ENCODE peak calls at places on chromosomes 11 and 22, in five cellular contexts. S, O, D, P and A are unnamed samples.

GRCh38 chr11:132840220-132840619 is 692.1 kb downstream of the OPCML start:
- DNase-seq in P (no peak), S (no peak), D (no peak), O (no peak), A (no peak)

GRCh38 chr22:36331912-36332622 is 55.7 kb downstream of the MYH9 start:
- DNase-seq in D (no peak), O (peak), S (no peak), P (peak), A (peak)

GRCh38 chr11:66457826-66458225 is 8.9 kb upstream of the PELI3 start:
- DNase-seq in O (no peak), D (no peak), P (no peak), S (no peak), A (no peak)

GRCh38 chr11:12088047-12088481 is 22.3 kb upstream of the MICAL2 start:
- DNase-seq in D (no peak), O (no peak), P (no peak), S (no peak), A (peak)

GRCh38 chr11:119169272-119169719 is 771 bp downstream of the NLRX1 start:
- DNase-seq in O (peak), D (no peak), P (peak), S (no peak), A (peak)

GRCh38 chr22:38462960-38463784 is 4.7 kb upstream of the KDELR3 start:
- DNase-seq in O (peak), S (no peak), D (no peak), P (no peak), A (no peak)

GRCh38 chr11:73225851-73226250 is 7.8 kb downstream of the P2RY2 start:
- DNase-seq in O (no peak), D (no peak), S (no peak), P (no peak), A (no peak)

GRCh38 chr22:44645083-44645482 is 56.9 kb upstream of the PRR5 start:
- DNase-seq in S (no peak), P (no peak), O (no peak), D (no peak), A (no peak)

GRCh38 chr22:48301908-48302307 is 1525.8 kb downstream of the BRD1 start:
- DNase-seq in S (no peak), D (no peak), O (no peak), P (no peak), A (no peak)

GRCh38 chr22:21026783-21027692 is 5.3 kb downstream of the SLC7A4 start:
- DNase-seq in P (no peak), O (no peak), S (peak), D (no peak), A (no peak)

GRCh38 chr11:131690776-131691557 is 320.6 kb downstream of the NTM start:
- DNase-seq in S (no peak), P (peak), D (no peak), O (no peak), A (no peak)

GRCh38 chr11:48108231-48109045 is 108.2 kb upstream of the OR4B1 start:
- DNase-seq in S (no peak), P (no peak), D (no peak), O (no peak), A (no peak)

GRCh38 chr11:110711776-110712642 is at the start of gene ARHGAP20:
- DNase-seq in P (peak), S (no peak), D (peak), O (peak), A (peak)

GRCh38 chr22:17896552-17896951 is 122.3 kb upstream of the BID start:
- DNase-seq in D (no peak), P (no peak), O (no peak), S (no peak), A (no peak)
- TF ChIP-seq CTCF in D (peak), P (no peak), O (no peak), S (peak), A (no peak)

GRCh38 chr22:22802346-22802970 is 85.2 kb upstream of the IGLL5 start:
- DNase-seq in D (no peak), O (peak), P (peak), S (no peak), A (peak)
- TF ChIP-seq CTCF in D (peak), O (peak), P (peak), S (no peak), A (peak)

GRCh38 chr11:46900091-46900746 is 18.1 kb downstream of the LRP4 start:
- DNase-seq in P (no peak), D (no peak), O (no peak), S (no peak), A (no peak)
- TF ChIP-seq CTCF in P (no peak), D (no peak), O (no peak), S (no peak), A (no peak)

GRCh38 chr22:40928657-40929056 is 22.5 kb upstream of the RBX1 start:
- DNase-seq in O (no peak), S (no peak), P (no peak), D (no peak), A (no peak)

GRCh38 chr22:40919446-40919845 is 31.7 kb upstream of the RBX1 start:
- DNase-seq in D (no peak), O (no peak), S (no peak), P (no peak), A (no peak)

GRCh38 chr22:40920526-40920925 is 30.7 kb upstream of the RBX1 start:
- DNase-seq in P (no peak), D (no peak), S (no peak), O (no peak), A (no peak)

GRCh38 chr22:40922484-40923303 is 28.5 kb upstream of the RBX1 start:
- DNase-seq in O (peak), D (no peak), S (peak), P (peak), A (peak)
- TF ChIP-seq CTCF in O (peak), D (peak), S (peak), P (peak), A (peak)

DNA sequence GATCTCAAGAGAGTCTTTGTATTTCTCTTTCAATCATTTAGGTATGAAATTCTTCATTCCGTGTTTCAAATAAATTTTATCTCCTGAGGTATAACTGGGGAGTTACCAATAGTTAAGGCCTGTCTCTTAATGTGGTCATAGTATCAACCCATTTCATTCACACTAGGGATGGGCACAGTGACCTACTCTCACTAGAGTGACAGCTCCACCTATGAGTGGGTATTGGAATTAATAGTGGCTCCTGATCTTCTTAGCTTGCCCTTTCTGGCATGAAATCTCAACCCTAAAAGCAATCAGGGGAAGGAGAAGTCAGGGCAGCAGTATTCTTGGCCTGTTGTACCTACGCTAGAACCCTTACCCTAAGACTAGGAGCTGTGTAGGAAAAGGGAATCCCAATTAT is 507.7 kb downstream of the FAM181B start:
- DNase-seq in S (no peak), D (no peak), P (no peak), O (no peak), A (no peak)
- TF ChIP-seq CTCF in S (no peak), D (no peak), P (no peak), O (no peak), A (no peak)

DNA sequence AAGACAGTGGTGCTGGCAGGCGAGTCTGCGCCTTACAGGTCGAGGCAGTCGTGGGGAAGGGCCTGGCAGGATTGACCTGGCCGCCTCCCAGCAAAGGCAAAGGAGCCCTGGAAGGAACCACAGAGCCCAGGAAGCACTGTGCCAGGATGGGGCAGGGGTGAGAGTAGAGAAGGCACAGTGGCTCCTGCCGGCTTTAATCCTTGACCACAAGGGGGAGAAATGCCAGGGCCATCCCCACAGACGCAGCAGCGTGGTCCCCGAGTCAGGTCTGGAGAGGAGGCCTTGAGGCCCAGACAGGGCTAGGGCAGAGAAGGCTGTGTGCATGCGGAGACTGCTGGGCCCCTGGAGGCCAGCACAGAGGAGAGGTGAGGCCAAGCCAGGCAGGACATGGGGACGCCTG is 9.9 kb upstream of the NDUFS8 start:
- DNase-seq in O (no peak), S (no peak), P (no peak), D (no peak), A (no peak)
- TF ChIP-seq CTCF in O (no peak), S (peak), P (peak), D (peak), A (no peak)

GRCh38 chr11:2893021-2893528 is 7.5 kb upstream of the CDKN1C start:
- DNase-seq in D (no peak), O (no peak), P (no peak), S (no peak), A (no peak)
- TF ChIP-seq CTCF in D (no peak), O (no peak), P (peak), S (no peak), A (no peak)

DNA sequence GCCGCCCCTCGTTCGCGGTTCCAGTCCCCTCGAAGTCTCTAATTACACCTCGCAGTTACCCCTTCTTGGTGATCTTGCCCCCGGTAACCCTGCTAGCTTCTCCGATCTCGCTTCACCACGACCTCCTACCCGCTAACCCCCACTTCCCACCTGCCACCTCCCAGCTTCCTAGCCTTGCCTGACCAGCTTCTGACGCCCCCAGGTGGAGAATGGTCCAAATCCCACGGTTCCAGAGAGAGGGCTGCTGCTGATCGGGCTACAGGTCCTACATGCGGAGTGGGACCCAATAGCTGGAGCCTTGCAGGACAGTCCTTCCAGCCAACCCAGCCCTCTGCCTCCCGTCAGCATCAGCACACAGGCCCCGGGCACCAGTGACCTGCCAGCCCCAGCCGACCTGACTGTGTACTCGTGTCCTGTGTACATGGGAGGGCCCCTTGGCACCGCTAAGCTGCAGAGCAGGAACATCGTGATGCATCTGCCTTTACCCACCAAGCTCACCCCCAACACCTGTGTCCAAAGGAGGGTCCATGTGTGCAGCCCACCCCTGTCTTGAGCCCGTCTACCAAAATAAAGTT is 31.9 kb downstream of the RRP8 start:
- DNase-seq in D (no peak), O (no peak), S (no peak), P (no peak), A (no peak)
- TF ChIP-seq CTCF in D (no peak), O (no peak), S (no peak), P (no peak), A (no peak)

GRCh38 chr11:100999756-101000155 is 129.9 kb downstream of the PGR start:
- DNase-seq in P (no peak), D (no peak), O (no peak), S (no peak), A (no peak)

GRCh38 chr11:101008961-101009684 is 120.5 kb downstream of the PGR start:
- DNase-seq in D (no peak), O (no peak), S (no peak), P (no peak), A (no peak)

GRCh38 chr11:101003468-101003867 is 126.1 kb downstream of the PGR start:
- DNase-seq in O (no peak), P (no peak), S (no peak), D (no peak), A (no peak)
- TF ChIP-seq CTCF in O (no peak), P (no peak), S (no peak), D (peak), A (no peak)